ENCODE peak calls at places on chromosomes 2 and 18, in ten cellular contexts. G is neural progenitor cell, S is pancreas, H is heart right ventricle, O is lower lobe of right lung, U is body of pancreas, L is SJCRH30, Q is breast epithelium, E is fibroblast of lung, P is RWPE2. W is an unnamed sample.

GRCh38 chr18:46672062-46672970 is 15.3 kb upstream of the LOXHD1 start:
- DNase-seq in H (no peak), P (no peak), E (peak; percentile 58), L (no peak), O (no peak), Q (no peak), G (no peak), S (no peak), U (no peak), W (no peak)

GRCh38 chr2:65482971-65483370 is 50.6 kb upstream of the SPRED2 start:
- DNase-seq in P (no peak), L (no peak), H (no peak), U (no peak), Q (no peak), S (no peak), G (no peak), O (no peak), E (no peak), W (no peak)

GRCh38 chr2:10226032-10226724 is 76.5 kb upstream of the HPCAL1 start:
- DNase-seq in Q (peak; percentile 28), G (peak; percentile 1), S (no peak), L (no peak), U (no peak), O (peak; percentile 30), H (no peak), P (no peak), E (no peak), W (no peak)

GRCh38 chr2:214203744-214204289 is 207.0 kb upstream of the VWC2L start:
- DNase-seq in U (no peak), L (peak; percentile 32), G (no peak), H (no peak), Q (no peak), S (no peak), P (peak; percentile 42), O (no peak), E (peak; percentile 20), W (no peak)

GRCh38 chr2:163191372-163191771 is 352.8 kb upstream of the KCNH7 start:
- DNase-seq in H (no peak), U (peak; percentile 13), G (peak; percentile 62), Q (no peak), S (no peak), E (peak; percentile 42), L (peak; percentile 53), O (no peak), P (no peak), W (peak; percentile 52)

GRCh38 chr2:46535360-46535759 is 56.0 kb downstream of the TMEM247 start:
- DNase-seq in U (no peak), P (no peak), L (no peak), E (no peak), H (no peak), O (no peak), G (no peak), Q (no peak), S (no peak), W (no peak)

GRCh38 chr2:241774419-241775222 is 2.0 kb upstream of the GAL3ST2 start:
- DNase-seq in H (no peak), L (peak; percentile 60), S (peak; percentile 37), P (peak; percentile 70), O (no peak), U (peak; percentile 11), E (peak; percentile 71), G (no peak), Q (no peak), W (peak; percentile 74)

GRCh38 chr18:50734886-50735285 is 84.9 kb downstream of the MRO start:
- DNase-seq in E (no peak), O (no peak), P (no peak), Q (no peak), G (no peak), H (no peak), U (no peak), S (no peak), L (no peak), W (no peak)

GRCh38 chr2:204024503-204024902 is 87.9 kb downstream of the ICOS start:
- DNase-seq in P (no peak), H (no peak), E (peak; percentile 33), Q (no peak), O (no peak), S (no peak), G (peak; percentile 50), U (no peak), L (peak; percentile 57), W (peak; percentile 23)

GRCh38 chr2:239315308-239315707 is 85.5 kb downstream of the HDAC4 start:
- DNase-seq in G (no peak), U (no peak), P (no peak), S (no peak), O (no peak), L (no peak), E (no peak), Q (peak; percentile 6), H (no peak), W (peak; percentile 46)

GRCh38 chr2:147865560-147865959 is 20.7 kb downstream of the ACVR2A start:
- DNase-seq in E (no peak), P (no peak), S (no peak), L (no peak), H (no peak), O (no peak), U (no peak), G (no peak), Q (no peak), W (no peak)

GRCh38 chr2:212124597-212124996 is 414.0 kb downstream of the ERBB4 start:
- DNase-seq in U (no peak), L (no peak), E (peak; percentile 18), G (peak; percentile 4), S (no peak), Q (no peak), H (no peak), O (no peak), P (no peak), W (no peak)

GRCh38 chr2:228841877-228842276 is 429.2 kb downstream of the PID1 start:
- DNase-seq in H (no peak), G (no peak), P (no peak), O (no peak), U (no peak), Q (no peak), S (no peak), L (peak; percentile 34), E (peak; percentile 19), W (no peak)
- H3K36me3 ChIP-seq in H (no peaks in the 10 kb centered on the region), G (no peaks in the 10 kb centered on the region), P (no peaks in the 10 kb centered on the region), O (no peaks in the 10 kb centered on the region), U (no peaks in the 10 kb centered on the region), Q (no peaks in the 10 kb centered on the region), S (no peaks in the 10 kb centered on the region), L (no peaks in the 10 kb centered on the region), E (no peaks in the 10 kb centered on the region), W (no peaks in the 10 kb centered on the region)

GRCh38 chr18:36481935-36482334 is 184.4 kb downstream of the FHOD3 start:
- DNase-seq in U (no peak), L (no peak), O (no peak), P (no peak), Q (no peak), S (no peak), H (no peak), E (no peak), G (peak; percentile 38), W (no peak)

GRCh38 chr18:36477776-36478175 is 180.3 kb downstream of the FHOD3 start:
- DNase-seq in H (no peak), G (no peak), E (no peak), O (no peak), Q (no peak), U (no peak), L (no peak), S (no peak), P (no peak), W (no peak)

GRCh38 chr18:36481201-36481657 is 183.7 kb downstream of the FHOD3 start:
- DNase-seq in H (no peak), P (no peak), U (no peak), Q (no peak), L (no peak), G (peak; percentile 84), E (no peak), O (no peak), S (no peak), W (no peak)

GRCh38 chr18:36471393-36471792 is 173.9 kb downstream of the FHOD3 start:
- DNase-seq in P (no peak), Q (no peak), O (no peak), G (peak; percentile 57), U (no peak), H (no peak), L (no peak), E (no peak), S (no peak), W (no peak)

DNA sequence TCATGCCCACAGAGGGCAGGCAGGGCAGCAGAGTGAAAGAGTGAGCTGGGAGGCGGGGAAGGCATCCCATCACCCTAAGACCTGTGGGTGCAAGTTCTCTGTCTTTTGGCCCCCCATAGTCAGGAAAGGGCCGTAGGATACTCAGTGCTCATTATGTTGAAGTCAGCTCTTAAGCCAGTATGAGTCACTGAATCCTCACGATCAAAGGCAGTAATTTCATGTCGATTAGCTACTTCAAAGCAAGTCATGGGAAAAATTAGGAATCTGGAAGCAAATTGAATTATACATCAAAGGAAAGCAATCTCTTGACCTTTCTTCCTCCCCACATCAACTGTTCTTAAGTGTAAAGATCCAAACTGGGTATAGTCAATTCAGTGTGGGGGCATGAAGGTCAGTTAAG is 178.9 kb downstream of the FHOD3 start:
- DNase-seq in P (no peak), O (no peak), L (no peak), E (peak; percentile 24), H (no peak), Q (no peak), S (no peak), G (no peak), U (no peak), W (no peak)
- H3K4me1 ChIP-seq in P (no peaks in the 10 kb centered on the region), O (no peaks in the 10 kb centered on the region), L (no peaks in the 10 kb centered on the region), E (no peaks in the 10 kb centered on the region), H (no peaks in the 10 kb centered on the region), Q (no peaks in the 10 kb centered on the region), S (no peaks in the 10 kb centered on the region), G (peaks cover 70% of the 10 kb centered on the region), U (no peaks in the 10 kb centered on the region), W (no peaks in the 10 kb centered on the region)

DNA sequence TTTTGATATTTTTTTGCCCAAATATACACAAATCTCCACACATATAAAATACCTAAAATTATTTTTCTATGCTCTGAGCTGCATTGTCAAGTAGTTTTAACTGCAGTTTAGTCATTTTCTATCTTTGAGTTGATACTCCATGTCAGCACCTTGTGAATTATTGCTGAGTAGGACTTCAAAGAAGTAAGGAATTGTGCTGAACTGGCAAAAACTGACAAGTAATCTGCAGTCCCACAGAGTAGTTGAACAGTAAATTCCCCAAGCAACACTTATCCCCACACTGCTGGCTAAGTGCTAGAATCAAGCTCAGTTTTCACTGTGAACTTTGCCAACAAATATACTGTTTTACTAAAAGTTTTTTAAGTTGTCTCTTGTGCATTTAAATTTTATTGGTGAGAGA is 141.8 kb upstream of the ST6GAL2 start:
- DNase-seq in U (no peak), L (no peak), P (no peak), G (no peak), S (no peak), H (no peak), E (no peak), O (no peak), Q (no peak), W (no peak)
- H3K36me3 ChIP-seq in U (no peaks in the 10 kb centered on the region), L (no peaks in the 10 kb centered on the region), P (no peaks in the 10 kb centered on the region), G (no peaks in the 10 kb centered on the region), S (no peaks in the 10 kb centered on the region), H (no peaks in the 10 kb centered on the region), E (no peaks in the 10 kb centered on the region), O (no peaks in the 10 kb centered on the region), Q (no peaks in the 10 kb centered on the region), W (no peaks in the 10 kb centered on the region)

DNA sequence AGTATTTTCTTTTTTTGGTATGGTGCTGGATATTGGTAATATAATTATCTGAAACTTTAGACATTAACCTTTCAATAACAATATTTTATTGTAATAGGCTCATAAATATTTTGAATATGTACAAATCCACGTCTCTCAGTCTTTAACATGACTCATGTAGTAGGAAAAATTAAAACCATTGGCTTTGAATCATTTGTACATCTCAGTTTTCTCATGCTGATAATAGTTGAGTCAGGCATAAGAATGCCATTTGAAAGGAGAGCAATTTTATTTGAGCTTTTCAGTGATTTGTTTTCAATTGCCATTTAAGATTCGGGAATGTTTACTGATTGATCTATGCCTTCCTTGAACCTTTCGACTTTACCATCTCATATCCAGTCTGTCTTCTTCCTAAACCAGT is 364.9 kb downstream of the TGIF1 start:
- DNase-seq in H (no peak), S (no peak), O (no peak), U (no peak), P (no peak), G (no peak), L (no peak), Q (no peak), E (peak; percentile 57), W (no peak)
- H3K4me1 ChIP-seq in H (no peaks in the 10 kb centered on the region), S (no peaks in the 10 kb centered on the region), O (no peaks in the 10 kb centered on the region), U (no peaks in the 10 kb centered on the region), P (peaks cover 16% of the 10 kb centered on the region), G (peaks cover 32% of the 10 kb centered on the region), L (no peaks in the 10 kb centered on the region), Q (no peaks in the 10 kb centered on the region), E (peaks cover 9% of the 10 kb centered on the region), W (peaks cover 21% of the 10 kb centered on the region)